ENCODE peak calls at places on chromosome 10, in four cellular contexts. Z is esophagus muscularis mucosa, T is endothelial cell of umbilical vein, L is spleen. Y is an unnamed sample.
A peak's percentile ranks its signal among the peaks of the same experiment; 100 is the strongest.

GRCh38 chr10:112722758-112723157 is 227.3 kb upstream of the TCF7L2 start:
- DNase-seq in Z (no peak), T (no peak), L (no peak), Y (no peak)

GRCh38 chr10:100969175-100970075 is at the start of gene SEMA4G:
- DNase-seq in Z (peak; percentile 90), T (peak; percentile 43), L (peak; percentile 84), Y (peak; percentile 15)

GRCh38 chr10:104300736-104301292 is 31.8 kb downstream of the GSTO2 start:
- DNase-seq in Z (no peak), T (peak; percentile 85), L (no peak), Y (no peak)

GRCh38 chr10:72464438-72464837 is 109.7 kb upstream of the DNAJB12 start:
- DNase-seq in Z (no peak), T (no peak), L (no peak), Y (no peak)

GRCh38 chr10:100508691-100509150 is 10.9 kb downstream of the SEC31B start:
- DNase-seq in Z (no peak), T (peak; percentile 73), L (no peak), Y (peak; percentile 64)

GRCh38 chr10:125226823-125227222 is 66.5 kb upstream of the CTBP2 start:
- DNase-seq in Z (no peak), T (no peak), L (no peak), Y (no peak)

GRCh38 chr10:89414146-89414878 is at the start of gene IFIT5:
- DNase-seq in Z (peak; percentile 96), T (peak; percentile 80), L (peak; percentile 93), Y (peak; percentile 77)

GRCh38 chr10:67539312-67539711 is 156.7 kb downstream of the CTNNA3 start:
- DNase-seq in Z (no peak), T (no peak), L (peak; percentile 33), Y (no peak)

GRCh38 chr10:127275793-127276415 is 79.5 kb upstream of the INSYN2A start:
- DNase-seq in Z (no peak), T (no peak), L (no peak), Y (no peak)

GRCh38 chr10:133362846-133363245 is 5.0 kb upstream of the FUOM start:
- DNase-seq in Z (no peak), T (no peak), L (no peak), Y (no peak)

GRCh38 chr10:77305650-77306632 is 331.7 kb downstream of the KCNMA1 start:
- DNase-seq in Z (no peak), T (no peak), L (no peak), Y (no peak)

GRCh38 chr10:93386496-93387369 is 95.4 kb downstream of the MYOF start:
- DNase-seq in Z (peak; percentile 89), T (no peak), L (no peak), Y (no peak)

GRCh38 chr10:122441961-122442360 is 12.5 kb upstream of the ARMS2 start:
- DNase-seq in Z (no peak), T (peak; percentile 58), L (no peak), Y (peak; percentile 9)

GRCh38 chr10:76382381-76382851 is 951.0 kb downstream of the LRMDA start:
- DNase-seq in Z (no peak), T (no peak), L (no peak), Y (no peak)

GRCh38 chr10:133373104-133373624 is at the start of gene ECHS1:
- DNase-seq in Z (peak; percentile 97), T (peak; percentile 93), L (peak; percentile 100), Y (peak; percentile 88)

DNA sequence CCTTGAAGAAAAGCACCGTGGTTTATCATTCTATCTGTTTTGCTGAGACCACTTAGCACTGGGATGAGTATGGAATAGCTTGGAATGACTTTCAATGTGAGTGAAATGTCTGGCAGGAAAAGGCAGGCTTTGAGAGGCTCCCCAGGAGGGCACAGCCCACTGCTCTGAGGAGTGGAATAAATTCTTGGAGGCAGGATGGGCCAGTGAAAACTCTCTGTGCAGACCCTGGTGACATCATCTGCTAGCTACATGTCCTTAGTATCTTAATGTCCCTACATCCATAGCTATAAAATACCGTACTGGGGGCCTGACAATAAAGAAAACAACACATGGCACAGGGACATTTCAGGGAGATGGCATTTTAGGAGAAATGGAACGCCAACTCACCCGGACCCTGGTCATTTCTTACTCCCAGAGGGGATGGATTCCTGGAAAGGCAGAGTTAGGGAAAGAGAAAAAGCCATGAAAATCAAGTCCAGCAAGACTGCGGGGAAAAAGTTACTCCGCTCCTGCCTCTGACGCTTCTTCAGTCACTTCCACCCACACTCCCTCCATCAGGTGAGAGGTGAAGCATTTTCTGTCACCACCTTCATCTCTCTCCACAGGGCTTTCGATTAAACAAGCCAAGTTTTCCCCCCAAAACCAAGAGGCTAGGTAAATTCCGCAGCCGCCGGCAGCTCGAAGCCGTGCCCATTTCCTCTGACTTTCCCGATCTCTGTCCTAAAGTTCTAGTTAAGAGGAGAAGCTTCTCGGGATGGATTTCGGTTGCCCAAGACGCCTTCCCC is 974 bp downstream of the ZNF239 start:
- DNase-seq in Z (no peak), T (no peak), L (no peak), Y (no peak)
- H3K4me3 ChIP-seq in Z (peak overlapping the region; percentile 69), T (peak overlapping the region; percentile 36), L (peak overlapping the region; percentile 54), Y (no peak overlapping the region)

GRCh38 chr10:32976338-32976737 is 18.3 kb upstream of the ITGB1 start:
- DNase-seq in Z (no peak), T (no peak), L (no peak), Y (no peak)
- H3K4me1 ChIP-seq in Z (peaks cover 27% of the 10 kb centered on the region), T (peaks cover 21% of the 10 kb centered on the region), L (peaks cover 30% of the 10 kb centered on the region), Y (peaks cover 14% of the 10 kb centered on the region)

DNA sequence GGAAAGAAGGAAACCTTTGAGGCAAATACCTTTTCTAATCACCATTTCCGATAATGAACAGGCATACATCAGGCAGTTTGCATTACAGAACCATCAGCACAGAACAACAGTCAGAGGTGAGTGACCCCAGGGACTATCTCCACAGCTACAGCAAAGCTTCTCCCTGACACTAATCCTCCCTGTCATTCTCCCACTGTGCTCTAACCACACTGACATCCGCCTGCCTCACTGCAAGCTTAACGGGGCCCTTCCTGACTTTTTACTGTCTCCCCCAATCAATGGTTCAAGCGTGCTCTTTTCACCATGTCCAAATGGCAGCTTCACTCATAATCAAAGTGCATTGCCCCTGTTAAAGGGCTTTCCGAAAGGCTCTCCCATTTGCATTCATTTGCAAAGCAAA is 196.4 kb downstream of the DNAJC1 start:
- DNase-seq in Z (no peak), T (no peak), L (no peak), Y (peak; percentile 73)
- H3K4me3 ChIP-seq in Z (no peak overlapping the region), T (no peak overlapping the region), L (no peak overlapping the region), Y (no peak overlapping the region)

GRCh38 chr10:46055771-46056170 is 9.7 kb upstream of the MSMB start:
- DNase-seq in Z (no peak), T (no peak), L (no peak), Y (no peak)

GRCh38 chr10:46057038-46057437 is 11.0 kb upstream of the MSMB start:
- DNase-seq in Z (no peak), T (no peak), L (no peak), Y (no peak)

GRCh38 chr10:46062735-46063428 is 16.8 kb upstream of the MSMB start:
- DNase-seq in Z (peak; percentile 53), T (no peak), L (no peak), Y (no peak)

GRCh38 chr10:46064269-46064817 is 18.3 kb upstream of the MSMB start:
- DNase-seq in Z (peak; percentile 24), T (no peak), L (no peak), Y (no peak)

GRCh38 chr10:46060706-46061105 is 14.6 kb upstream of the MSMB start:
- DNase-seq in Z (no peak), T (no peak), L (no peak), Y (no peak)
- H3K4me1 ChIP-seq in Z (no peaks in the 10 kb centered on the region), T (no peaks in the 10 kb centered on the region), L (no peaks in the 10 kb centered on the region), Y (no peaks in the 10 kb centered on the region)

GRCh38 chr10:11146402-11147171 is 128.9 kb downstream of the CELF2 start:
- DNase-seq in Z (no peak), T (peak; percentile 21), L (no peak), Y (no peak)

GRCh38 chr10:11143240-11143639 is 125.6 kb downstream of the CELF2 start:
- DNase-seq in Z (no peak), T (no peak), L (no peak), Y (no peak)

GRCh38 chr10:11147723-11148122 is 130.1 kb downstream of the CELF2 start:
- DNase-seq in Z (no peak), T (no peak), L (peak; percentile 83), Y (no peak)

GRCh38 chr10:11144626-11145497 is 127.2 kb downstream of the CELF2 start:
- DNase-seq in Z (no peak), T (no peak), L (no peak), Y (peak; percentile 67)

GRCh38 chr10:11145498-11145855 is 127.8 kb downstream of the CELF2 start:
- DNase-seq in Z (no peak), T (peak; percentile 44), L (peak; percentile 90), Y (peak; percentile 41)
- H3K4me3 ChIP-seq in Z (no peak overlapping the region), T (no peak overlapping the region), L (no peak overlapping the region), Y (no peak overlapping the region)

GRCh38 chr10:24720096-24720495 is 3.6 kb downstream of the ARHGAP21 start:
- DNase-seq in Z (peak; percentile 5), T (no peak), L (no peak), Y (no peak)

GRCh38 chr10:24716295-24716694 is 7.4 kb downstream of the ARHGAP21 start:
- DNase-seq in Z (peak; percentile 83), T (no peak), L (no peak), Y (no peak)

GRCh38 chr10:24721254-24722106 is 2.2 kb downstream of the ARHGAP21 start:
- DNase-seq in Z (peak; percentile 92), T (peak; percentile 55), L (peak; percentile 78), Y (peak; percentile 53)

GRCh38 chr10:24715246-24715769 is 8.4 kb downstream of the ARHGAP21 start:
- DNase-seq in Z (no peak), T (no peak), L (no peak), Y (no peak)

DNA sequence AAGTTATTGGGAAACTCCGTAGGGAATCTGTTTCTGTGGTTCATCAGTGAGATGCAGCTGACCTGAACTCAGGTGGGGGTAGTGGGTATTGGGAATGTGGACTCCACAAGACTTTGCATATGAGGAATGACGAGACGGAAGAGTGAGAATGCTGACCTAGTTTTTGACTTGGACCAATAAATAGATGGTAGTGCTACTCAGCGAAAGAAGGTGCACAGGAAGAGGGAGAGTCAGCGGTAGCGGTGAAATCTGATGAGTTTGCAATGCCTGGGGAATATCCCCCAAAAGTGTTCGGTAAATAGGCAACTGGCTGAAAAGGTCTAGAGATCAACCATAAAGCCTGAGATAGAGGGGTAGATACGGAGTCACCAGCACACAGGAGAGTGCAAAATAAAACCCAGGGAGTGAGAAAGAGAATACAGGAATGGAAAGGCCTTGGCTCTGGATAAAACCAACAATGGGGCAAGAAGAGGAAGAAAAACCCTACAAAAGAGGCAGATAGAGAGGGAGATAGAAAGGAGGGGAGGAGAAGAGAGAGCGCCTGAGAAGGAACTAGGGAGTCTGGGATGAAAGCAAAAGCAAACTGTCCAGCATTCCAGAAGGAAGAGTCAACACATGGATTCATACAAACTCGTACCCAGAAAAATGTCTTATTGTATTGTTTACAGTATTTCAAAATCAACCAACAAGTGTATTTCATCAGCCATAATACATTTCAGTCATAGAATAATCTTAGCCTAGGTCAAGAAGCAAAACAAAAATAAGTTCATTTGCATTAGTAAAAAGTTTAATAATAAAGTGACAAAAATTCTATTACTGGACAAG is 5.4 kb downstream of the ARHGAP21 start:
- DNase-seq in Z (peak; percentile 79), T (no peak), L (no peak), Y (no peak)
- H3K4me1 ChIP-seq in Z (peaks cover 79% of the 10 kb centered on the region), T (peaks cover 47% of the 10 kb centered on the region), L (peaks cover 75% of the 10 kb centered on the region), Y (peaks cover 28% of the 10 kb centered on the region)

Y was measured in HAP-1.